ENCODE peak calls at places on chromosomes 3 and 15, in four cellular contexts. B is HepG2, U is K562, L is GM12878. S is an unnamed sample.

GRCh38 chr3:184636774-184637316 is 75.0 kb downstream of the MAGEF1 start:
- DNase-seq in B (no peak), U (no peak), L (no peak), S (no peak)

GRCh38 chr3:157330206-157330605 is 106.4 kb upstream of the PTX3 start:
- DNase-seq in U (no peak), L (no peak), B (no peak), S (no peak)

GRCh38 chr15:80059786-80060489 is 462 bp downstream of the ZFAND6 start:
- DNase-seq in U (peak; percentile 89), L (no peak), B (peak; percentile 24), S (peak; percentile 72)

GRCh38 chr3:164737174-164737573 is 341.1 kb downstream of the SI start:
- DNase-seq in B (no peak), L (no peak), U (no peak), S (no peak)

GRCh38 chr3:128080323-128080898 is 28.2 kb downstream of the SEC61A1 start:
- DNase-seq in B (peak; percentile 62), L (no peak), U (peak; percentile 30), S (peak; percentile 59)

GRCh38 chr3:134370611-134371451 is 3.4 kb downstream of the AMOTL2 start:
- DNase-seq in B (no peak), L (no peak), U (no peak), S (no peak)

GRCh38 chr3:50623840-50624474 is 7.0 kb downstream of the MAPKAPK3 start:
- DNase-seq in B (no peak), L (no peak), U (no peak), S (no peak)

GRCh38 chr15:31236184-31237041 is 90.2 kb upstream of the KLF13 start:
- DNase-seq in U (peak; percentile 63), L (no peak), B (peak; percentile 64), S (peak; percentile 93)

GRCh38 chr3:71219744-71220638 is 363.5 kb downstream of the FOXP1 start:
- DNase-seq in B (peak; percentile 29), U (no peak), L (no peak), S (no peak)

GRCh38 chr3:86772699-86773098 is 218.2 kb downstream of the VGLL3 start:
- DNase-seq in U (no peak), L (no peak), B (no peak), S (no peak)

GRCh38 chr3:182392182-182392917 is 401.0 kb upstream of the ATP11B start:
- DNase-seq in L (no peak), U (peak; percentile 16), B (no peak), S (no peak)

GRCh38 chr3:6035626-6036025 is 825.3 kb upstream of the GRM7 start:
- DNase-seq in B (no peak), L (no peak), U (no peak), S (no peak)

GRCh38 chr15:100897873-100898490 is 18.4 kb downstream of the ALDH1A3 start:
- DNase-seq in L (no peak), B (no peak), U (no peak), S (no peak)

GRCh38 chr3:129248286-129248979 is 973 bp upstream of the COPG1 start:
- DNase-seq in B (no peak), U (no peak), L (no peak), S (no peak)

GRCh38 chr3:172846706-172847105 is 96.2 kb downstream of the ECT2 start:
- DNase-seq in B (no peak), L (no peak), U (peak; percentile 30), S (no peak)

GRCh38 chr3:14329116-14329830 is 73.1 kb upstream of the SLC6A6 start:
- DNase-seq in B (no peak), U (no peak), L (no peak), S (no peak)

GRCh38 chr3:193775421-193776077 is 182.5 kb downstream of the OPA1 start:
- DNase-seq in B (no peak), U (no peak), L (no peak), S (no peak)

GRCh38 chr3:61967937-61968336 is 405.4 kb downstream of the FEZF2 start:
- DNase-seq in U (no peak), B (no peak), L (no peak), S (no peak)

GRCh38 chr3:45273681-45274515 is 47.8 kb upstream of the TMEM158 start:
- DNase-seq in L (no peak), U (peak; percentile 84), B (no peak), S (peak; percentile 48)

GRCh38 chr15:29376580-29376979 is 107.0 kb upstream of the NSMCE3 start:
- DNase-seq in B (no peak), U (no peak), L (no peak), S (no peak)

GRCh38 chr15:65051266-65051665 is 6.1 kb downstream of the SLC51B start:
- DNase-seq in L (no peak), B (no peak), U (no peak), S (no peak)

GRCh38 chr3:29926391-29926790 is 645.5 kb downstream of the RBMS3 start:
- DNase-seq in L (no peak), B (no peak), U (no peak), S (no peak)

GRCh38 chr15:68252925-68253534 is 23.5 kb upstream of the CLN6 start:
- DNase-seq in L (peak; percentile 26), U (peak; percentile 62), B (peak; percentile 72), S (peak; percentile 88)

GRCh38 chr15:74657846-74658245 is 38.0 kb downstream of the EDC3 start:
- DNase-seq in B (no peak), U (peak; percentile 37), L (no peak), S (no peak)

GRCh38 chr3:187844708-187845107 is 99.4 kb upstream of the BCL6 start:
- DNase-seq in B (no peak), L (no peak), U (no peak), S (no peak)

GRCh38 chr15:36598529-36599177 is 19.2 kb downstream of the CDIN1 start:
- DNase-seq in U (no peak), L (no peak), B (no peak), S (no peak)

GRCh38 chr3:153209596-153209995 is 47.6 kb downstream of the RAP2B start:
- DNase-seq in B (no peak), L (no peak), U (peak; percentile 28), S (peak; percentile 16)

GRCh38 chr3:120028271-120029047 is 65.8 kb downstream of the GSK3B start:
- DNase-seq in L (no peak), B (no peak), U (no peak), S (no peak)

GRCh38 chr3:120033594-120033993 is 60.7 kb downstream of the GSK3B start:
- DNase-seq in B (no peak), U (no peak), L (no peak), S (no peak)

GRCh38 chr3:120024103-120024502 is 70.1 kb downstream of the GSK3B start:
- DNase-seq in L (no peak), B (no peak), U (no peak), S (no peak)

GRCh38 chr3:120025520-120025919 is 68.7 kb downstream of the GSK3B start:
- DNase-seq in B (no peak), L (no peak), U (no peak), S (no peak)

DNA sequence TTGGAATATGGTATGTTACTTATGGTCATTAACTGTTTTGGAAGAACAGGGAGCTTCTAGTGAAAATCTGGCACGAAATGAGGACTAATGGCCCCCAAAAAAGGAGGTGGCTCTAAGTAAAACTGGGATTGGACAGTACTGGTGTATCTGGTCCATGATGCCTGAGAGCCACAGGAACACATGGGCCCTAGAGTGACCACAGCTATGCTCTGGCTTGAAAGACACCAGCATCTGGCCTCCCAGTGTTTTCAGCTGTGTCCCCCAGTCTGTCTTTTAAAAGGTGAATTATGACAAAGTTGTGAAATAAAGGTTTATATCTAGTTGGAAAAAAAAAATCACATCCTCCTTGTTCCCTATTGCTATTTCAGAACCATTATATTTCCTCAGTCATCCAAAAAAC is 64.5 kb downstream of the GSK3B start:
- DNase-seq in B (no peak), L (no peak), U (no peak), S (no peak)
- TF ChIP-seq KDM1A in B (no peak), L (no peak), U (no peak), S (no peak)

DNA sequence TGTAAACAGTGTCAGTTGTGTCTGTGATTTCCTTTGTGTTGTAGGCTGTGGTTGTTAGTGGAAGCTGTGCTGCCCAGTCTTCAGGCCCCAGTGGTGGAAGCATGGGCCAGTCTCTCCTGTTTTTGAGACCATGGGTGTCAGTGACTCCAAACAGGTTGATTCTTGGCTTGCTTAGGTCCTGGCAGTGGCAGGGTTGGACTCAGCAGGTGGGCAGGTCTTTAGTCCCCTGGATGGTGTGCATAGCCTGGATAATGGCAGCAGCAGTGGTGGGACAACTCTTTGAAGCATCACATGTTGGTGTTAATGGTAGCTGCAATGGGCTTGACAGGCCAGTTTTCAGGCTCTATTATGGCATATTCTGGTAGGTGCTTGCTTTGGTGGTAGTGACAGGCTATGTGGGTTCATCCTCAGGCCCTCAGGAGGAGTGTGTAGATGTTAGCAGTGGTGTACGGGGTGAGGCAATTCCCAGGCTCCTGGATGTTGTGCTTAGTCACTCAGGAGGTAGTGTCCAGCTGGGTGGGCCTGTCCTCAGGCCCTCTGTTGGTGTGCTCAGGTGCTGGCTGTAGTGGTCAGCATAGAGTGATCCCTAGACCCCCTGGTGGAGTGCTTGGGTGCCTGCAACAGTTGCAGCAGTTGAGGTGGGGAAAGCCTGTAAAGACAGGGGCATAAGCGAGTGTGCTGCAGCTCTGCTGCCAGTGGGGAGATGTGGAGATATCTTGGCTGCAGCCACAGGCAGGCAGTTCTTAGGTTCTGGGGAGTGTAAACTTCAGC is 596.7 kb downstream of the PDCD6IP start:
- DNase-seq in L (no peak), B (no peak), U (no peak), S (no peak)
- TF ChIP-seq POLR2AphosphoS2 in L (no peak), B (no peak), U (no peak), S (no peak)

GRCh38 chr3:178083906-178084823 is 452.1 kb upstream of the KCNMB2 start:
- DNase-seq in B (peak; percentile 10), U (peak; percentile 26), L (no peak), S (peak; percentile 11)

GRCh38 chr3:178086419-178086818 is 449.8 kb upstream of the KCNMB2 start:
- DNase-seq in L (no peak), B (no peak), U (no peak), S (no peak)

GRCh38 chr3:178087376-178087775 is 448.9 kb upstream of the KCNMB2 start:
- DNase-seq in B (no peak), U (no peak), L (no peak), S (no peak)

GRCh38 chr3:178084938-178085816 is 451.1 kb upstream of the KCNMB2 start:
- DNase-seq in L (no peak), U (no peak), B (peak; percentile 9), S (no peak)

GRCh38 chr3:178085817-178086123 is 450.5 kb upstream of the KCNMB2 start:
- DNase-seq in U (no peak), B (no peak), L (no peak), S (no peak)
- H3K27ac ChIP-seq in U (no peak overlapping the region), B (no peak overlapping the region), L (no peak overlapping the region), S (peak overlapping the region; percentile 16)

GRCh38 chr15:32843211-32843907 is 125.6 kb downstream of the GREM1 start:
- DNase-seq in L (no peak), U (no peak), B (no peak), S (no peak)

GRCh38 chr15:32838820-32839219 is 121.0 kb downstream of the GREM1 start:
- DNase-seq in B (peak; percentile 71), U (no peak), L (no peak), S (peak; percentile 29)

GRCh38 chr15:32840481-32841245 is 122.9 kb downstream of the GREM1 start:
- DNase-seq in U (no peak), L (no peak), B (no peak), S (no peak)

GRCh38 chr15:32844118-32844711 is 126.4 kb downstream of the GREM1 start:
- DNase-seq in L (no peak), B (peak; percentile 30), U (peak; percentile 26), S (peak; percentile 69)

DNA sequence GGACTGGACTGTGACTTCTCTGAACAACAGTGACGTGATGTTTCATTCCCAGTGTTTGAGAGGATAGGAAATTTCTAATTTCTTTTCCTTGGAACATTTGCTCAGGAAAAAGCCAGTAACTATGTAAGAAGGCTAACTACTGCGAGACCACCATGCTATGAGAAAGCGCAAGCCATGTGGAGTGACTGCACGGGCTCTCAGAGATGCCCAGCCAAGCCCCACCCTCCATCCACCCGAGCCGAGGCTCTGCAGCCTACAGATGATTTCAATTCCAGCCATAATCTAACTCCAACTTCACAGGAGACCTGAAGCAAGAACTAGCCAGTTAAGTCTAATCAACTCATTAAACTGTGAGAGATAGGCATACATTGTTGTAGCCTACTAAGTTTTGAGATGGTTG is 124.3 kb downstream of the GREM1 start:
- DNase-seq in B (no peak), L (no peak), U (no peak), S (no peak)
- TF ChIP-seq KDM1A in B (no peak), L (no peak), U (no peak), S (no peak)

S was measured in A549.